ENCODE peak calls at places on chromosome 4, in four cellular contexts. One of them, this sample, is unnamed. For H3K9me3, the result is how much of the 10 kb centered on the place peaks cover.

GRCh38 chr4:183321516-183321915 is 710 bp downstream of the CLDN24 start:
- DNase-seq in cardiac muscle cell: no peak
- DNase-seq in HepG2: no peak
- DNase-seq in neural progenitor cell: no peak
- DNase-seq in this sample: no peak

GRCh38 chr4:153564630-153565525 is 98.7 kb downstream of the TMEM131L start:
- DNase-seq in cardiac muscle cell: no peak
- DNase-seq in HepG2: peak
- DNase-seq in neural progenitor cell: peak
- DNase-seq in this sample: peak

GRCh38 chr4:182307746-182308145 is 64.5 kb downstream of the TENM3 start:
- DNase-seq in cardiac muscle cell: peak
- DNase-seq in HepG2: no peak
- DNase-seq in neural progenitor cell: no peak
- DNase-seq in this sample: no peak

GRCh38 chr4:114385195-114385985 is 213.2 kb upstream of the UGT8 start:
- DNase-seq in cardiac muscle cell: no peak
- DNase-seq in HepG2: no peak
- DNase-seq in neural progenitor cell: no peak
- DNase-seq in this sample: no peak

GRCh38 chr4:185726931-185727330 is 85.1 kb downstream of the SORBS2 start:
- DNase-seq in cardiac muscle cell: no peak
- DNase-seq in HepG2: no peak
- DNase-seq in neural progenitor cell: no peak
- DNase-seq in this sample: no peak

GRCh38 chr4:55765070-55765469 is 54.5 kb upstream of the EXOC1L start:
- DNase-seq in cardiac muscle cell: no peak
- DNase-seq in HepG2: no peak
- DNase-seq in neural progenitor cell: no peak
- DNase-seq in this sample: no peak

GRCh38 chr4:185950891-185951290 is 118.1 kb upstream of the TLR3 start:
- DNase-seq in cardiac muscle cell: no peak
- DNase-seq in HepG2: no peak
- DNase-seq in neural progenitor cell: no peak
- DNase-seq in this sample: no peak

GRCh38 chr4:184281231-184282139 is 63.8 kb upstream of the ENPP6 start:
- DNase-seq in cardiac muscle cell: no peak
- DNase-seq in HepG2: no peak
- DNase-seq in neural progenitor cell: no peak
- DNase-seq in this sample: no peak

GRCh38 chr4:105092356-105092755 is 54.3 kb upstream of the TET2 start:
- DNase-seq in cardiac muscle cell: peak
- DNase-seq in HepG2: no peak
- DNase-seq in neural progenitor cell: no peak
- DNase-seq in this sample: peak

GRCh38 chr4:10033191-10033881 is 12.0 kb upstream of the SLC2A9 start:
- DNase-seq in cardiac muscle cell: peak
- DNase-seq in HepG2: no peak
- DNase-seq in neural progenitor cell: no peak
- DNase-seq in this sample: no peak

GRCh38 chr4:57110635-57111546 is 706 bp upstream of the IGFBP7 start:
- DNase-seq in cardiac muscle cell: peak
- DNase-seq in HepG2: no peak
- DNase-seq in neural progenitor cell: peak
- DNase-seq in this sample: peak

GRCh38 chr4:56112377-56112776 is 163.6 kb downstream of the CEP135 start:
- DNase-seq in cardiac muscle cell: no peak
- DNase-seq in HepG2: no peak
- DNase-seq in neural progenitor cell: peak
- DNase-seq in this sample: no peak

GRCh38 chr4:71630783-71631182 is 153.1 kb downstream of the GC start:
- DNase-seq in cardiac muscle cell: no peak
- DNase-seq in HepG2: no peak
- DNase-seq in neural progenitor cell: no peak
- DNase-seq in this sample: peak

GRCh38 chr4:14188214-14188613 is 560.7 kb upstream of the BOD1L1 start:
- DNase-seq in cardiac muscle cell: no peak
- DNase-seq in HepG2: no peak
- DNase-seq in neural progenitor cell: no peak
- DNase-seq in this sample: no peak

GRCh38 chr4:122762520-122762919 is 30.0 kb downstream of the BBS12 start:
- DNase-seq in cardiac muscle cell: no peak
- DNase-seq in HepG2: peak
- DNase-seq in neural progenitor cell: no peak
- DNase-seq in this sample: no peak

GRCh38 chr4:154720123-154720522 is 23.7 kb upstream of the LRAT start:
- DNase-seq in cardiac muscle cell: no peak
- DNase-seq in HepG2: no peak
- DNase-seq in neural progenitor cell: no peak
- DNase-seq in this sample: no peak

GRCh38 chr4:69764311-69764710 is 3.9 kb upstream of the SULT1B1 start:
- DNase-seq in cardiac muscle cell: peak
- DNase-seq in HepG2: no peak
- DNase-seq in neural progenitor cell: no peak
- DNase-seq in this sample: no peak

GRCh38 chr4:37243061-37243460 is 1.5 kb upstream of the NWD2 start:
- DNase-seq in cardiac muscle cell: no peak
- DNase-seq in HepG2: no peak
- DNase-seq in neural progenitor cell: peak
- DNase-seq in this sample: no peak

GRCh38 chr4:114464873-114465272 is 133.7 kb upstream of the UGT8 start:
- DNase-seq in cardiac muscle cell: no peak
- DNase-seq in HepG2: no peak
- DNase-seq in neural progenitor cell: no peak
- DNase-seq in this sample: peak

GRCh38 chr4:4812145-4812782 is 47.2 kb upstream of the MSX1 start:
- DNase-seq in cardiac muscle cell: no peak
- DNase-seq in HepG2: peak
- DNase-seq in neural progenitor cell: no peak
- DNase-seq in this sample: peak
- H3K9me3 ChIP-seq in cardiac muscle cell: under half
- H3K9me3 ChIP-seq in HepG2: under half
- H3K9me3 ChIP-seq in neural progenitor cell: under half
- H3K9me3 ChIP-seq in this sample: under half

GRCh38 chr4:476501-476900 is 22.5 kb downstream of the ZNF721 start:
- DNase-seq in cardiac muscle cell: peak
- DNase-seq in HepG2: no peak
- DNase-seq in neural progenitor cell: no peak
- DNase-seq in this sample: no peak
- H3K9me3 ChIP-seq in cardiac muscle cell: under half
- H3K9me3 ChIP-seq in HepG2: under half
- H3K9me3 ChIP-seq in neural progenitor cell: under half
- H3K9me3 ChIP-seq in this sample: under half

GRCh38 chr4:102511830-102512605 is 10.9 kb downstream of the NFKB1 start:
- DNase-seq in cardiac muscle cell: no peak
- DNase-seq in HepG2: no peak
- DNase-seq in neural progenitor cell: no peak
- DNase-seq in this sample: no peak
- H3K9me3 ChIP-seq in cardiac muscle cell: under half
- H3K9me3 ChIP-seq in HepG2: under half
- H3K9me3 ChIP-seq in neural progenitor cell: under half
- H3K9me3 ChIP-seq in this sample: under half

DNA sequence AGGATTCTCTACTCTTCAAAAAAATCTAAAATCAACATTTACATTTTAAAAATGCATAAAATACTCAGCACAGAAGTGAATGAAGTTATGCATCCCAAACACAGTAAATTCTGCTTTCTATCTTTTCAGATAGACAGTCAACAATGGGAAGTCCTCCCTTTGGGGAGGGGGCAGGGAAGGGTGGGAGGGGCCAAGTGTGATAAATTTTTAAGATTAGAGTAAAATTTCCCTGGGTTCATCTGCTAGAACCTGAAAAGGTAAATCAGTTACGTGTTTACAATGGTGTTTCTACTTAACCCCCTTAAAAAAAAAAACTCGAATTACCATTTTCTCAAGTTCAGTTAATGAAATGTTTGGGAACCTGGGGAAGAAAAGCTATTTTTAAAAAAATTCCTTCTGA is 9.2 kb downstream of the PITX2 start:
- DNase-seq in cardiac muscle cell: no peak
- DNase-seq in HepG2: no peak
- DNase-seq in neural progenitor cell: no peak
- DNase-seq in this sample: no peak
- H3K9me3 ChIP-seq in cardiac muscle cell: under half
- H3K9me3 ChIP-seq in HepG2: under half
- H3K9me3 ChIP-seq in neural progenitor cell: under half
- H3K9me3 ChIP-seq in this sample: under half

GRCh38 chr4:91267543-91267942 is 1036.2 kb upstream of the GRID2 start:
- DNase-seq in cardiac muscle cell: no peak
- DNase-seq in HepG2: no peak
- DNase-seq in neural progenitor cell: no peak
- DNase-seq in this sample: no peak
- H3K9me3 ChIP-seq in cardiac muscle cell: under half
- H3K9me3 ChIP-seq in HepG2: under half
- H3K9me3 ChIP-seq in neural progenitor cell: under half
- H3K9me3 ChIP-seq in this sample: under half

DNA sequence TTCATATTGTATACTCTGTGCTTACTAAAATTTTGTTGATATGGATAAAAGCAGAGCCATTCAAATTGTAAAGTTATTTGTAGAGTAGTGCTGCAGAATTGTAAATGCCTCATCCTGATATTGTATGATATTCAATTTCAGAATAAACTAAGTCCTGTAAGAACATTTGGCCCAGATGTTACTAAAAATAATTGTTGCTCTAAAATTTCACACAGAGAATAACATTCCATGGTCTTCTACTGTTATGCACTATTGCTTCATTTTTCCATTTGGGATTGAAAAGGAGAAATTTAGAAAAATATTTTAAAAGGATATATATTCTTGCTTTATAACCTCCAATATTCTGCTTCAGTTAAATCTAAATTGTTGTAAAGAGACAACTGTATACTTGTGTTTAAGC is 195.6 kb downstream of the LARP7 start:
- DNase-seq in cardiac muscle cell: no peak
- DNase-seq in HepG2: no peak
- DNase-seq in neural progenitor cell: no peak
- DNase-seq in this sample: no peak
- H3K9me3 ChIP-seq in cardiac muscle cell: under half
- H3K9me3 ChIP-seq in HepG2: under half
- H3K9me3 ChIP-seq in neural progenitor cell: under half
- H3K9me3 ChIP-seq in this sample: under half

GRCh38 chr4:124429746-124430250 is 282.7 kb downstream of the ANKRD50 start:
- DNase-seq in cardiac muscle cell: no peak
- DNase-seq in HepG2: no peak
- DNase-seq in neural progenitor cell: no peak
- DNase-seq in this sample: no peak

GRCh38 chr4:124428648-124429047 is 283.9 kb downstream of the ANKRD50 start:
- DNase-seq in cardiac muscle cell: no peak
- DNase-seq in HepG2: no peak
- DNase-seq in neural progenitor cell: no peak
- DNase-seq in this sample: no peak

GRCh38 chr4:124423160-124423559 is 289.4 kb downstream of the ANKRD50 start:
- DNase-seq in cardiac muscle cell: peak
- DNase-seq in HepG2: no peak
- DNase-seq in neural progenitor cell: no peak
- DNase-seq in this sample: peak

GRCh38 chr4:124427095-124427767 is 285.3 kb downstream of the ANKRD50 start:
- DNase-seq in cardiac muscle cell: peak
- DNase-seq in HepG2: peak
- DNase-seq in neural progenitor cell: no peak
- DNase-seq in this sample: peak

GRCh38 chr4:124426279-124426678 is 286.3 kb downstream of the ANKRD50 start:
- DNase-seq in cardiac muscle cell: no peak
- DNase-seq in HepG2: no peak
- DNase-seq in neural progenitor cell: no peak
- DNase-seq in this sample: no peak
- H3K9me3 ChIP-seq in cardiac muscle cell: under half
- H3K9me3 ChIP-seq in HepG2: under half
- H3K9me3 ChIP-seq in neural progenitor cell: under half
- H3K9me3 ChIP-seq in this sample: under half

GRCh38 chr4:385934-386707 is 48.5 kb downstream of the ZNF141 start:
- DNase-seq in cardiac muscle cell: no peak
- DNase-seq in HepG2: no peak
- DNase-seq in neural progenitor cell: no peak
- DNase-seq in this sample: no peak

GRCh38 chr4:384311-385010 is 46.8 kb downstream of the ZNF141 start:
- DNase-seq in cardiac muscle cell: no peak
- DNase-seq in HepG2: no peak
- DNase-seq in neural progenitor cell: no peak
- DNase-seq in this sample: no peak

DNA sequence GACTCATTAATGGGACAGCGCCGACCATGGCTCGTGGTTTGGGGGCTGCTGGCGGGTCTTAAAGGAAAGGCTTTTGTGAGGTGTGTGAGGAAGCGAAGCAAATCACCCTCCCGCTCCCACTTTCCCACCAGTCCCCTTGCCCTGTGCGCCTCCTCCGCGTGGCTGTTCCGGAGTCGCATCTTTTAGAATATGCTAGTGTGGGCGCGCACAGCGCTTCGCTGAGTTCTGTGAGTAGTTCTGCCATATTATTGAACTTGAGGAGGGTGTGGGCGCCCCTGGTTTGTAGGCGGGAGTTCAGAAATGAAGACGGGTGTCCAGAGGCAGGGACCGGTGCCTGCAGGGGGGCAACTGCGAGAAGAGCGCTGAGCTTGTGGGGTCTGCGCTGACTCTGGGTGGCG is 49.1 kb downstream of the ZNF141 start:
- DNase-seq in cardiac muscle cell: no peak
- DNase-seq in HepG2: no peak
- DNase-seq in neural progenitor cell: no peak
- DNase-seq in this sample: no peak
- H3K9me3 ChIP-seq in cardiac muscle cell: under half
- H3K9me3 ChIP-seq in HepG2: half or more
- H3K9me3 ChIP-seq in neural progenitor cell: under half
- H3K9me3 ChIP-seq in this sample: under half

GRCh38 chr4:161222889-161223288 is 940.9 kb downstream of the FSTL5 start:
- DNase-seq in cardiac muscle cell: no peak
- DNase-seq in HepG2: no peak
- DNase-seq in neural progenitor cell: no peak
- DNase-seq in this sample: peak
- H3K9me3 ChIP-seq in cardiac muscle cell: under half
- H3K9me3 ChIP-seq in HepG2: under half
- H3K9me3 ChIP-seq in neural progenitor cell: under half
- H3K9me3 ChIP-seq in this sample: under half

DNA sequence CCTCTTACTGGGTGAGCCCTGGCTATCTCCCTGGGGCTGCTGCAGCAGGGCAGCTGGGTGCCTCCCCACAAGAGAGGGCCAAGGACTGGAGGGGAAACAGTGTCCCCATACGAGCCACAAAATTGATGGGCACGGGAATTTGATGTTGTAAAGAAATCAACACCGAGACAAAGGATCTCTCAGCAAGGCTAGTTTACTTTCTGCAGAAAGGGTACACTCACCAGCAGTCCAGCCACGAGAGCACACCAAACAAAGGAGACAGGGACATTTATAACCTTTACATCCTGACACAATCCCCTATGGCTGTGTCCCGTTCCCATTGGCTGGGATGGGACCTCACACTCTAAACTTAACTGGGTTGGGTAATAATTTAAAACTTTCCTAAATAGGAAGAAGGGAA is 25.9 kb downstream of the METAP1 start:
- DNase-seq in cardiac muscle cell: no peak
- DNase-seq in HepG2: no peak
- DNase-seq in neural progenitor cell: no peak
- DNase-seq in this sample: no peak
- H3K9me3 ChIP-seq in cardiac muscle cell: under half
- H3K9me3 ChIP-seq in HepG2: under half
- H3K9me3 ChIP-seq in neural progenitor cell: under half
- H3K9me3 ChIP-seq in this sample: under half

This sample was measured in small intestine.